ENCODE peak calls at places on chromosome 17, in ten cellular contexts. P, D, O, R, M, H, K, B, Q and G are unnamed samples.

GRCh38 chr17:69757794-69758430 is 317.1 kb upstream of the KCNJ16 start:
- DNase-seq in D (peak; percentile 97), H (no peak), K (no peak), Q (no peak), O (no peak), R (no peak), B (no peak), M (no peak), P (no peak), G (no peak)

GRCh38 chr17:44354582-44355309 is 8.9 kb downstream of the FAM171A2 start:
- DNase-seq in B (no peak), P (no peak), K (peak; percentile 79), O (no peak), H (no peak), M (no peak), R (no peak), D (no peak), Q (no peak), G (peak; percentile 77)

GRCh38 chr17:28693866-28694265 is 17.8 kb downstream of the PROCA1 start:
- DNase-seq in R (peak; percentile 6), P (no peak), D (no peak), K (no peak), Q (no peak), M (no peak), B (no peak), O (no peak), H (no peak), G (no peak)

GRCh38 chr17:72219824-72220473 is 99.1 kb downstream of the SOX9 start:
- DNase-seq in H (no peak), M (no peak), P (no peak), D (no peak), R (no peak), B (no peak), K (peak; percentile 2), O (no peak), Q (no peak), G (no peak)

GRCh38 chr17:33377837-33378236 is 84.7 kb upstream of the ASIC2 start:
- DNase-seq in Q (no peak), O (no peak), D (no peak), H (no peak), B (no peak), K (no peak), R (no peak), P (no peak), M (no peak), G (no peak)

GRCh38 chr17:45346255-45347015 is 29.6 kb upstream of the MAP3K14 start:
- DNase-seq in M (peak; percentile 43), D (no peak), Q (no peak), K (no peak), H (no peak), O (no peak), R (no peak), B (no peak), P (no peak), G (no peak)

GRCh38 chr17:2357931-2358434 is 20.7 kb downstream of the SGSM2 start:
- DNase-seq in K (no peak), P (no peak), H (no peak), R (no peak), D (no peak), Q (no peak), M (no peak), O (no peak), B (no peak), G (no peak)

GRCh38 chr17:14143678-14144077 is 74.4 kb downstream of the COX10 start:
- DNase-seq in H (no peak), P (no peak), B (no peak), O (no peak), M (no peak), Q (peak; percentile 22), K (peak; percentile 20), D (peak; percentile 15), R (no peak), G (no peak)

GRCh38 chr17:79844869-79845600 is 5.8 kb upstream of the CBX4 start:
- DNase-seq in K (peak; percentile 73), D (peak; percentile 21), H (no peak), B (no peak), P (peak; percentile 70), O (no peak), R (peak; percentile 62), M (peak; percentile 46), Q (no peak), G (peak; percentile 57)

GRCh38 chr17:45411348-45412105 is 21.1 kb downstream of the ARHGAP27 start:
- DNase-seq in R (no peak), Q (no peak), H (no peak), O (no peak), M (no peak), B (no peak), P (no peak), K (no peak), D (no peak), G (no peak)

GRCh38 chr17:19334331-19334730 is 28.2 kb downstream of the B9D1 start:
- DNase-seq in K (no peak), P (no peak), M (no peak), R (no peak), H (no peak), D (no peak), O (no peak), B (no peak), Q (no peak), G (no peak)

GRCh38 chr17:27475070-27475673 is 18.9 kb downstream of the KSR1 start:
- DNase-seq in H (no peak), K (no peak), D (no peak), M (no peak), O (no peak), Q (no peak), B (no peak), P (no peak), R (no peak), G (peak; percentile 77)
- TF ChIP-seq CTCF in H (no peak), K (no peak), D (no peak), M (no peak), O (no peak), Q (no peak), B (no peak), P (no peak), R (no peak), G (no peak)

DNA sequence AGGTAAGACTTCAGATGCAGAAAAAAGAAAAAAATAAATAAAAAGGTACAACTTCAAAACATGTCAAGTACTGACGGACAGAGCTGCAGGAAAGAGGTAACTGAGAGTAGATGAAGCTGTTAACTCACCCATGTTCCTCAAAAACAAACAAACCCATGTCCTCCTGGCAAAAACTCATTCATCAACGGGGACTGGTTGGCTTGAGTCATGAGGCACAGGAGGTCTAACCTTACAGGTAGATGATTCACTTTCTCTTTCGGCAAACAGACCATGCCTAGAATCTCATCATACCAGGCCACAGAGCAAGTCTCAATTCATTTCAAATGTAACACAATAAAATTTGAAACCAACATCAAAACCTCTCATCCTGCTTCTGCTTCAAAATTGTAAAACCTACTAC is 12.3 kb upstream of the FASN start:
- DNase-seq in K (no peak), P (no peak), D (no peak), H (peak; percentile 88), R (no peak), O (no peak), Q (no peak), M (no peak), B (no peak), G (peak; percentile 48)
- TF ChIP-seq CTCF in K (no peak), P (no peak), D (no peak), H (no peak), R (no peak), O (no peak), Q (no peak), M (no peak), B (no peak), G (no peak)

DNA sequence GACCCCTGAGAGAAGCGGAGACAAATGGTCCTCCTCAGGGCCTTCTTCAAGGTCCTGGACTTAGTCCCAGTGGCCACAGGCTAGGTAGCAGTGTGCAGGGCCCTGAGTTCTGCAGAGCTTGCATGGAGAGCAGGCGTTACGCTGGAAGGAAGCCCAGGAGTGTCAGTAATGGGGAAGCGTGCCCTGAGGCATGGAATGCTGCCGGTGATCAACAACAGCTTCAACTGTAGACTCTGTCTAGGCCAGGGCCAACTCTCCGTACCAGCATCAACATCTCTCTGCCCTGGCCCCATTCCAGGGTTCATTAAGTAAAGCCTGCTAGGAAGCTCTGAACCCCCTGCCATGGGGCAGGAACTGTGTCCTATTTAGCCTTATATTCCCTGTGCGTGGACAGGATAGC is 568 bp upstream of the TNK1 start:
- DNase-seq in K (no peak), B (peak; percentile 69), H (peak; percentile 85), Q (no peak), M (peak; percentile 73), R (peak; percentile 66), O (no peak), D (no peak), P (peak; percentile 54), G (no peak)
- TF ChIP-seq CTCF in K (no peak), B (no peak), H (no peak), Q (no peak), M (no peak), R (no peak), O (no peak), D (no peak), P (no peak), G (no peak)

GRCh38 chr17:68460715-68461114 is 3.4 kb upstream of the WIPI1 start:
- DNase-seq in Q (no peak), O (no peak), M (no peak), P (no peak), H (no peak), R (no peak), K (no peak), B (no peak), D (no peak), G (peak; percentile 72)

GRCh38 chr17:68461589-68461988 is 4.3 kb upstream of the WIPI1 start:
- DNase-seq in B (no peak), K (no peak), H (no peak), M (no peak), D (no peak), R (no peak), Q (no peak), O (no peak), P (no peak), G (peak; percentile 64)

GRCh38 chr17:68461122-68461539 is 3.8 kb upstream of the WIPI1 start:
- DNase-seq in B (no peak), Q (no peak), D (no peak), P (no peak), O (no peak), K (no peak), H (no peak), M (no peak), R (no peak), G (peak; percentile 57)

GRCh38 chr17:68462381-68463210 is 5.3 kb upstream of the WIPI1 start:
- DNase-seq in K (peak; percentile 93), P (peak; percentile 72), M (peak; percentile 79), Q (peak; percentile 69), R (peak; percentile 62), H (peak; percentile 69), B (no peak), D (peak; percentile 90), O (no peak), G (peak; percentile 84)

DNA sequence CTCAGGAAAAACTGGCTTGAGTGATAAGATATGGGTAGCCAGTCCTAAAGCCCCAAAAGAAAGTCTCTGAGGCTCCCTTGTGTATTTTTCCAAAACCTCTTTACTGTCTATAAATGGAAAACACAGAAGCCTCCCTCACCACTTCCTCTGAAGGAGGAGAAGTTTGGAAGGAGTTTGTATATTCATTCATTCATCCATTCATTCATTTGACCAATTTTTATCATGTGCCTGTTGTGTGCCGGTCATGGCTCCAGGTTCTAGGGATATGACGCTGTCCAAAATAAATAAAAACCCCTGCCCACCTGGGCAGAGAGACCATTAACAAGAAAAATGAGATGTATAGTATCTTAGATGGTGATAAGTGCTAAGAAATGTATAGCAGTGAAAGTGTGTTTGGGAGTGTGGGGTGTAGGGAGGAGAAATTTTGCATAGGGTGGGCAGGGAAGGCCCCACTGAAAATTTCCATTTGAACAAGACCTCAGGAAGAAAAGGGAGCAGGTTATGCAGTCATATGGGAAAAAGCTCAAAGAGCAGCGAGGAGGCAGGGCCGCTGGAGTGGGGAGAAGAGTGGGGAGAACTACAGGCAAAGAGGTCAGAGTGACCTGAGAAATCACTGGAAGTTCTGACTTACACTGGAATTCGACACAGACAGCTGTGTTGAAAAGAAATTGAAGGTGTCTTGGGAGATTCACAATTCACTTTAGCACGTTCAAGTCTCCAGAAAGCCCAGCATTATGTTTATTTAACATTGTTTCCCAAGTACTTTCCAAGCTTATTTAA is 6.1 kb upstream of the WIPI1 start:
- DNase-seq in B (no peak), H (no peak), P (no peak), O (no peak), K (no peak), D (no peak), R (no peak), M (no peak), Q (no peak), G (no peak)
- TF ChIP-seq CTCF in B (no peak), H (no peak), P (peak; percentile 3), O (no peak), K (no peak), D (no peak), R (no peak), M (no peak), Q (no peak), G (no peak)